ENCODE peak calls at places on chromosome 21, in five cellular contexts. F, V, Y, B and Q are unnamed samples.

GRCh38 chr21:46126321-46127238 is 28.7 kb downstream of the COL6A2 start:
- DNase-seq in F (no peak), V (no peak), Y (no peak), B (peak; percentile 38), Q (peak; percentile 6)

GRCh38 chr21:46138383-46138970 is 16.9 kb downstream of the FTCD start:
- DNase-seq in F (no peak), V (no peak), Y (no peak), B (no peak), Q (no peak)

GRCh38 chr21:44085491-44086321 is 21.5 kb upstream of the PWP2 start:
- DNase-seq in F (peak; percentile 11), V (no peak), Y (no peak), B (peak; percentile 74), Q (no peak)

GRCh38 chr21:45120975-45121374 is 46.6 kb downstream of the ADARB1 start:
- DNase-seq in F (no peak), V (no peak), Y (no peak), B (no peak), Q (no peak)

GRCh38 chr21:46189213-46189958 is 5.1 kb upstream of the SPATC1L start:
- DNase-seq in F (peak; percentile 74), V (no peak), Y (no peak), B (no peak), Q (no peak)

GRCh38 chr21:14964658-14965057 is 100.1 kb downstream of the NRIP1 start:
- DNase-seq in F (no peak), V (no peak), Y (no peak), B (no peak), Q (no peak)

GRCh38 chr21:15282666-15283065 is 217.9 kb upstream of the NRIP1 start:
- DNase-seq in F (peak; percentile 22), V (no peak), Y (no peak), B (no peak), Q (no peak)

GRCh38 chr21:42864286-42864685 is 15.1 kb downstream of the WDR4 start:
- DNase-seq in F (no peak), V (no peak), Y (no peak), B (no peak), Q (no peak)

GRCh38 chr21:45970674-45971486 is 10.7 kb upstream of the COL6A1 start:
- DNase-seq in F (peak; percentile 53), V (peak; percentile 72), Y (no peak), B (no peak), Q (peak; percentile 65)

GRCh38 chr21:46557919-46558392 is 46.9 kb downstream of the S100B start:
- DNase-seq in F (no peak), V (no peak), Y (no peak), B (no peak), Q (no peak)

GRCh38 chr21:45265721-45266517 is 21.8 kb downstream of the POFUT2 start:
- DNase-seq in F (no peak), V (no peak), Y (no peak), B (peak; percentile 38), Q (no peak)

GRCh38 chr21:44399151-44399954 is 45.9 kb downstream of the TRPM2 start:
- DNase-seq in F (no peak), V (no peak), Y (no peak), B (no peak), Q (no peak)

GRCh38 chr21:28148400-28149064 is 844.1 kb downstream of the LTN1 start:
- DNase-seq in F (peak; percentile 31), V (no peak), Y (no peak), B (no peak), Q (peak; percentile 59)

GRCh38 chr21:43913928-43914327 is 48.9 kb downstream of the AGPAT3 start:
- DNase-seq in F (peak; percentile 11), V (peak; percentile 54), Y (no peak), B (no peak), Q (no peak)

GRCh38 chr21:15809818-15810217 is 80.0 kb downstream of the USP25 start:
- DNase-seq in F (peak; percentile 58), V (peak; percentile 25), Y (no peak), B (no peak), Q (no peak)

GRCh38 chr21:44878053-44878982 is 4.8 kb upstream of the PTTG1IP start:
- DNase-seq in F (peak; percentile 53), V (no peak), Y (no peak), B (no peak), Q (peak; percentile 53)

GRCh38 chr21:28439852-28440251 is 552.8 kb downstream of the LTN1 start:
- DNase-seq in F (peak; percentile 50), V (no peak), Y (no peak), B (no peak), Q (no peak)

GRCh38 chr21:45971487-45972352 is 9.8 kb upstream of the COL6A1 start:
- DNase-seq in F (peak; percentile 90), V (peak; percentile 67), Y (no peak), B (no peak), Q (no peak)

GRCh38 chr21:43900690-43901089 is 35.7 kb downstream of the AGPAT3 start:
- DNase-seq in F (no peak), V (no peak), Y (no peak), B (no peak), Q (no peak)

GRCh38 chr21:45508607-45509565 is 33.4 kb downstream of the SLC19A1 start:
- DNase-seq in F (no peak), V (no peak), Y (no peak), B (peak; percentile 40), Q (peak; percentile 7)

GRCh38 chr21:8989883-8990325 is 1531.5 kb upstream of the TPTE start:
- DNase-seq in F (peak; percentile 41), V (no peak), Y (no peak), B (no peak), Q (no peak)

GRCh38 chr21:44761747-44762208 is 39.8 kb downstream of the UBE2G2 start:
- DNase-seq in F (no peak), V (no peak), Y (no peak), B (no peak), Q (no peak)

GRCh38 chr21:28745131-28746055 is 247.3 kb downstream of the LTN1 start:
- DNase-seq in F (peak; percentile 97), V (peak; percentile 80), Y (peak; percentile 77), B (peak; percentile 73), Q (peak; percentile 79)

GRCh38 chr21:44445413-44445812 is 9.9 kb upstream of the LRRC3 start:
- DNase-seq in F (no peak), V (no peak), Y (no peak), B (no peak), Q (no peak)

GRCh38 chr21:33262921-33263320 is 3.2 kb upstream of the IL10RB start:
- DNase-seq in F (no peak), V (no peak), Y (no peak), B (no peak), Q (no peak)

GRCh38 chr21:16085436-16085835 is 355.7 kb downstream of the USP25 start:
- DNase-seq in F (peak; percentile 28), V (no peak), Y (no peak), B (no peak), Q (no peak)

GRCh38 chr21:36203603-36203889 is 46.9 kb downstream of the DOP1B start:
- DNase-seq in F (peak; percentile 87), V (no peak), Y (no peak), B (no peak), Q (peak; percentile 52)

DNA sequence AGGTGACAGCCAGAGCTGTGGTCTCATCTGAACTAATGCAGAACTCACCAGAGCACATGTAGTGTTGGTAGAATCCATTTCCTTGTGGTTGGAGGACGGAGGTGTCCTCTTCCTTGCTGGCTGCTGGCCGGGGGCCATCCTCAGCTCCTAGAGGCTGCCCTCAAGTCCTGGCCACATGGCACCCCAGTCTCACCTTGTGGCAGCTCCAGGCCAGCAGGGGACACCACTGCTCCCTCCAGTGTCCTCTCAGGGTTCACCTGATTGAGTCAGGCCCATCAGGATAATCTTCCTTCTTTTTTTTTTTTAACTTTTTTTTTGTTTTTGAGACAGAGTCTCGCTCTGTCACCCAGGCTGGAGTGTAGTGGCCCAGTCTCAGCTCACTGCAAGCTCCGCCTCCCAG is 2.9 kb downstream of the KCNE1 start:
- DNase-seq in F (no peak), V (no peak), Y (no peak), B (no peak), Q (no peak)
- TF ChIP-seq CTCF in F (peak; percentile 29), V (no peak), Y (no peak), B (peak; percentile 9), Q (peak; percentile 25)

GRCh38 chr21:37534431-37534830 is 167.9 kb downstream of the DYRK1A start:
- DNase-seq in F (no peak), V (no peak), Y (no peak), B (no peak), Q (no peak)

GRCh38 chr21:37535130-37535529 is 168.6 kb downstream of the DYRK1A start:
- DNase-seq in F (no peak), V (no peak), Y (no peak), B (no peak), Q (no peak)

GRCh38 chr21:37531402-37532042 is 164.9 kb downstream of the DYRK1A start:
- DNase-seq in F (no peak), V (no peak), Y (peak; percentile 42), B (no peak), Q (peak; percentile 42)

GRCh38 chr21:37530901-37531351 is 164.4 kb downstream of the DYRK1A start:
- DNase-seq in F (no peak), V (no peak), Y (no peak), B (no peak), Q (no peak)

GRCh38 chr21:37532868-37533780 is 166.6 kb downstream of the DYRK1A start:
- DNase-seq in F (peak; percentile 41), V (peak; percentile 24), Y (no peak), B (no peak), Q (peak; percentile 31)
- TF ChIP-seq CTCF in F (peak; percentile 22), V (no peak), Y (no peak), B (no peak), Q (no peak)

GRCh38 chr21:41846033-41846317 is 33.2 kb downstream of the PRDM15 start:
- DNase-seq in F (no peak), V (no peak), Y (no peak), B (no peak), Q (no peak)

GRCh38 chr21:41848533-41848932 is 30.6 kb downstream of the PRDM15 start:
- DNase-seq in F (no peak), V (no peak), Y (no peak), B (no peak), Q (no peak)

GRCh38 chr21:41845310-41846032 is 33.7 kb downstream of the PRDM15 start:
- DNase-seq in F (peak; percentile 47), V (no peak), Y (no peak), B (no peak), Q (no peak)

GRCh38 chr21:41846536-41846935 is 32.6 kb downstream of the PRDM15 start:
- DNase-seq in F (no peak), V (no peak), Y (no peak), B (no peak), Q (no peak)

DNA sequence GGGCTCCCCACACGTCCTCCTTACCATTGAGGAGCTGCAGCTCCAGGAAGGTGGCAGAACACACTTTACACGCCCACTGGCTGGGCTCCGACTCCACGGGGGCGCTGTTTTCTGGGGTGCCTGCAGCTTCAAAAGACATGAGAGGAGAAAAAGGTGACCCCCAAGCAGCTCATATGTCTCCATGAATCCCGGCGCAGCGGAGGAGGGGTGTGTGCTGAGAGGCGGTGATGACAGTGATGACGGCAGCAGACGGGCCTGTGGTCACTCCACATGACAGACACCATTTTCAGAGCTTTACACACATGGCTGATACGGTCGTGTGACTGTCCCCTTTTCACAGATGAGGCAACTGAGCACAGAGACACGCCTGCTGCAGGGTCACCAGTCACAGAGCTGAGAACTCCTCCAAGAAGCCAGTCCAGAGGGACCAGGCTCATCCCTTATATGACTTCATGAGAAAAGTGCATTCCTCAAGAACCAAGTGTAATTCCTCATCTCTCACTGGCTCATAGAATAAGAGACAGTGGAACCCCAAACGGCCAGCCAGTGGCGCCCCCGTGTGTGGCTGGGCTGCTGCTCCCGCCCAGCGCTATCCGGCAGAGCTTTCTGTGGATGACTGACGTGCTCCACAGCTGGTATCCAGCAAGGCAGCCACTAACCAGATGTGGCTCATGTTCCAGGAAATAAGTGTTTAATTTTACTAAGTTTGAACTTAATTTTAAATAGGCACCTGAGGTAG is 31.9 kb downstream of the PRDM15 start:
- DNase-seq in F (no peak), V (peak; percentile 39), Y (no peak), B (no peak), Q (no peak)
- TF ChIP-seq CTCF in F (no peak), V (peak; percentile 52), Y (no peak), B (no peak), Q (no peak)

GRCh38 chr21:25639167-25639921 is at the start of gene JAM2:
- DNase-seq in F (no peak), V (peak; percentile 58), Y (no peak), B (peak; percentile 59), Q (peak; percentile 16)
- TF ChIP-seq CTCF in F (peak; percentile 16), V (peak; percentile 57), Y (no peak), B (peak; percentile 30), Q (no peak)